ENCODE peak calls at places on chromosomes 4 and X, in seven cellular contexts. J is AG04449, O is IMR-90, W is right lobe of liver, F is fibroblast of the aortic adventitia, H is PC-3, T is lower leg skin. V is an unnamed sample.

GRCh38 chr4:145709336-145709735 is 29.4 kb downstream of the C4orf51 start:
- DNase-seq in J (no peak), O (no peak), W (no peak), F (no peak), H (no peak), T (no peak), V (no peak)

GRCh38 chr4:83074086-83074704 is 39.2 kb downstream of the COPS4 start:
- DNase-seq in J (peak), O (peak), W (no peak), F (peak), H (peak), T (peak), V (peak)

GRCh38 chr4:25837107-25837506 is 25.7 kb downstream of the SEL1L3 start:
- DNase-seq in J (no peak), O (no peak), W (no peak), F (no peak), H (no peak), T (no peak), V (no peak)

GRCh38 chrX:112888916-112889315 is 48.3 kb upstream of the AMOT start:
- DNase-seq in J (no peak), O (no peak), W (no peak), F (no peak), H (no peak), T (no peak), V (no peak)

GRCh38 chrX:119488749-119489148 is 20.5 kb downstream of the SLC25A5 start:
- DNase-seq in J (no peak), O (peak), W (no peak), F (peak), H (peak), T (peak), V (peak)

GRCh38 chr4:655735-656151 is 18.3 kb downstream of the ATP5ME start:
- DNase-seq in J (no peak), O (no peak), W (no peak), F (no peak), H (no peak), T (no peak), V (no peak)

GRCh38 chr4:85398276-85398675 is 76.7 kb upstream of the ARHGAP24 start:
- DNase-seq in J (no peak), O (no peak), W (no peak), F (peak), H (no peak), T (no peak), V (no peak)

GRCh38 chr4:78213218-78213617 is 156.1 kb downstream of the FRAS1 start:
- DNase-seq in J (no peak), O (no peak), W (no peak), F (no peak), H (no peak), T (no peak), V (no peak)

GRCh38 chr4:176945314-176945713 is 152.6 kb upstream of the VEGFC start:
- DNase-seq in J (no peak), O (no peak), W (no peak), F (no peak), H (no peak), T (no peak), V (no peak)

GRCh38 chr4:156420557-156420956 is 466.9 kb upstream of the CTSO start:
- DNase-seq in J (no peak), O (peak), W (no peak), F (peak), H (no peak), T (no peak), V (no peak)

GRCh38 chr4:54683616-54684346 is 26.0 kb downstream of the KIT start:
- DNase-seq in J (no peak), O (no peak), W (no peak), F (peak), H (peak), T (no peak), V (peak)

GRCh38 chr4:100060765-100061416 is 110.8 kb upstream of the H2AZ1 start:
- DNase-seq in J (no peak), O (no peak), W (no peak), F (no peak), H (no peak), T (no peak), V (peak)

GRCh38 chr4:127829014-127829413 is 46.9 kb downstream of the HSPA4L start:
- DNase-seq in J (no peak), O (no peak), W (no peak), F (no peak), H (no peak), T (no peak), V (peak)

GRCh38 chr4:82216231-82216630 is 157.6 kb downstream of the HNRNPD start:
- DNase-seq in J (no peak), O (no peak), W (no peak), F (no peak), H (no peak), T (no peak), V (no peak)

GRCh38 chrX:16953606-16954211 is 7.3 kb downstream of the REPS2 start:
- DNase-seq in J (no peak), O (no peak), W (no peak), F (no peak), H (peak), T (no peak), V (no peak)

GRCh38 chrX:149570668-149571067 is 16.6 kb downstream of the MAGEA9B start:
- DNase-seq in J (peak), O (peak), W (no peak), F (peak), H (peak), T (no peak), V (no peak)

GRCh38 chr4:6917445-6918241 is 8.0 kb downstream of the TBC1D14 start:
- DNase-seq in J (no peak), O (no peak), W (peak), F (no peak), H (peak), T (peak), V (peak)

GRCh38 chr4:94802091-94802490 is 44.3 kb downstream of the BMPR1B start:
- DNase-seq in J (no peak), O (no peak), W (no peak), F (no peak), H (no peak), T (no peak), V (no peak)

GRCh38 chr4:73721901-73722300 is 18.5 kb upstream of the CXCL8 start:
- DNase-seq in J (no peak), O (peak), W (no peak), F (peak), H (peak), T (no peak), V (no peak)

GRCh38 chrX:153818571-153819397 is 11.6 kb downstream of the PDZD4 start:
- DNase-seq in J (no peak), O (no peak), W (peak), F (no peak), H (peak), T (no peak), V (no peak)

GRCh38 chr4:185464184-185464583 is 7.3 kb downstream of the CCDC110 start:
- DNase-seq in J (no peak), O (no peak), W (no peak), F (no peak), H (no peak), T (no peak), V (no peak)

GRCh38 chr4:8828869-8829268 is 42.8 kb downstream of the HMX1 start:
- DNase-seq in J (no peak), O (no peak), W (no peak), F (no peak), H (no peak), T (no peak), V (no peak)

GRCh38 chr4:41179086-41179374 is 35.3 kb downstream of the APBB2 start:
- DNase-seq in J (no peak), O (no peak), W (no peak), F (no peak), H (no peak), T (no peak), V (no peak)

GRCh38 chr4:110361921-110362320 is 114.0 kb upstream of the ENPEP start:
- DNase-seq in J (peak), O (no peak), W (no peak), F (no peak), H (peak), T (no peak), V (peak)

GRCh38 chr4:14770025-14770424 is 232.3 kb upstream of the CPEB2 start:
- DNase-seq in J (no peak), O (no peak), W (no peak), F (no peak), H (no peak), T (no peak), V (no peak)

GRCh38 chrX:125319646-125320521 is at the start of gene TEX13C:
- DNase-seq in J (no peak), O (no peak), W (no peak), F (no peak), H (no peak), T (no peak), V (no peak)

GRCh38 chrX:66622209-66622608 is 16.7 kb downstream of the EDA2R start:
- DNase-seq in J (no peak), O (peak), W (no peak), F (no peak), H (no peak), T (no peak), V (no peak)

DNA sequence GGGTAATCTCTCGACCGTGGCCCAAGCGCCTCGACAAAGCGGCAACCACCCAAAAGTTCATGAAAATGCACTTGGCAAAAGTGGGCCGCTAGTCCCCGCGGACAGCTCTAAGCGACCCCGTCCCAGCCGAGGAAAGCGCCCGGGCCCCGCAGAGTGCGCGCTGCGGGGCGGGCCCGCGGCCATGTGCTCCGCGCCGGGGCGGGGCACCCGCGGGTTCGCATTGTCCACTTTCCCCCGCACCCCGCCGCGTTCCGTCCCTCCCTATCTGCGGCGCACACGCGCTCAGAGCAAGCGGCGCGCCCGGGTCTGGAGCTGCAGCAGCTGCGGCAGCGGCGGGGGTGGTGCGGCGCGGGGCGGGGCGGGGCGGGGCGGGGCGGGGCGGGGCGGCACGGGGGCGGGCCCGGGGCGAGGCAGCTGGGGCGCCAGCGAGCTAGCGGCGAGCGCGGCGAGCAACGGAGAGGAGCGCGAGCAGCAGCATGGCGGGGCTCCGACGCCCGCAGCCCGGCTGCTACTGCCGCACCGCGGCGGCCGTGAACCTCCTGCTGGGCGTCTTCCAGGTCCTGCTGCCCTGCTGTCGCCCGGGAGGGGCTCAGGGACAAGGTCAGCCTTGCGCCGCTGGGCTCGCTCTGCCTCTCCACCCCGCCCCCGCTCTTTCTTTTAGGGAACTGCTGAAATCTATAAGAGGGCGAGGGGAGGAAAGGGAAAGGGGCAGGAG is at the start of gene TMEM131L:
- DNase-seq in J (no peak), O (peak), W (peak), F (peak), H (peak), T (peak), V (peak)
- TF ChIP-seq CTCF in J (no peak), O (no peak), W (peak), F (peak), H (no peak), T (no peak), V (no peak)

GRCh38 chrX:134469481-134469880 is 9.5 kb downstream of the HPRT1 start:
- DNase-seq in J (no peak), O (peak), W (no peak), F (peak), H (peak), T (no peak), V (no peak)
- H3K4me3 ChIP-seq in J (no peak), O (no peak), W (no peak), F (no peak), H (no peak), T (no peak), V (no peak)

GRCh38 chr4:76380561-76380960 is 40.4 kb downstream of the CCDC158 start:
- DNase-seq in J (no peak), O (no peak), W (no peak), F (no peak), H (no peak), T (no peak), V (no peak)

GRCh38 chr4:76375703-76376102 is 45.2 kb downstream of the CCDC158 start:
- DNase-seq in J (no peak), O (no peak), W (no peak), F (no peak), H (no peak), T (no peak), V (no peak)

GRCh38 chr4:76376534-76376933 is 44.4 kb downstream of the CCDC158 start:
- DNase-seq in J (no peak), O (no peak), W (no peak), F (no peak), H (no peak), T (no peak), V (no peak)

GRCh38 chr4:76377481-76377901 is 43.5 kb downstream of the CCDC158 start:
- DNase-seq in J (no peak), O (no peak), W (no peak), F (no peak), H (no peak), T (no peak), V (no peak)

DNA sequence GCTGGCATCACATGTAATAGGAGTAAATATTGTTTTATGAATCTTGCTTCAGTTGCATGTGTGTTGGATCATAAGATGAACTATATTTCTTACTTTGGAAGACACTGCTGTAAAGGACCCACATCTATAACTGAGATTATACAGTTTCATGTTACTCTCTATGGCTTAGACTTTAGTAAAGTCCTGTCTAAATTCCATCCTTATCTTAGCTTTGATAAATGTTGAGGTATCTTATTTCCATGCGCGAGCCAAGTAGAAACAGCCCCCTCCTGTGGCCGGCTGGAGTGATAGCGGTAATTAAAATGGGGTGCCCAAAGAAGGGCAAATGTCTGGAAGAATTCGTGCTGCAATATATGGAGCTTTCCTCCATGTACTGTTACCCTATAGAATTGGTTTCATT is 43.0 kb downstream of the CCDC158 start:
- DNase-seq in J (no peak), O (peak), W (peak), F (peak), H (peak), T (no peak), V (peak)
- TF ChIP-seq CTCF in J (peak), O (peak), W (peak), F (peak), H (peak), T (no peak), V (peak)

GRCh38 chrX:44997888-44998287 is 124.9 kb downstream of the KDM6A start:
- DNase-seq in J (no peak), O (no peak), W (no peak), F (no peak), H (no peak), T (no peak), V (peak)

GRCh38 chrX:44992775-44993174 is 119.8 kb downstream of the KDM6A start:
- DNase-seq in J (no peak), O (no peak), W (no peak), F (no peak), H (no peak), T (no peak), V (no peak)

GRCh38 chrX:44996282-44996681 is 123.3 kb downstream of the KDM6A start:
- DNase-seq in J (no peak), O (no peak), W (no peak), F (no peak), H (no peak), T (no peak), V (peak)

GRCh38 chrX:45001038-45001437 is 128.1 kb downstream of the KDM6A start:
- DNase-seq in J (no peak), O (no peak), W (no peak), F (no peak), H (peak), T (no peak), V (no peak)

GRCh38 chrX:44997282-44997813 is 124.4 kb downstream of the KDM6A start:
- DNase-seq in J (no peak), O (no peak), W (no peak), F (no peak), H (no peak), T (no peak), V (peak)
- H3K4me3 ChIP-seq in J (no peak), O (no peak), W (no peak), F (no peak), H (no peak), T (no peak), V (peak)

DNA sequence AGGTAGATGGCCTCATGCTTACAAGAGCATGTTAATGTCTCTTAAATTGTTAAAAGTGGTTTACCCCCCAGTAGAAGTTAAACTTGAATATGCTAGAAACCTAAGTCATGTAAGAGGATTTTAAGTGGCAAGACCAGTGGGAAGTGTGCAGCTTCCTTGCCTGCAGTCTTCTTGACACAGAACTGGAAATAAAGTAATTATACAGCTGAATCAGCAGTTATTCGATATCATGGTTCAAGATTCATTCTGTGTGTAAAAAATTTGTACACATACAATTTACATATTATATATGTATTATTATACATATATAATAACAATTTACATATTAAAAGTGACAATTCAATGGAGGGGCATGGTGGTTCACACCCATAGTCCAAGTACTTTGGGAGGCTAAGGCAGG is 24.1 kb downstream of the UGT2B4 start:
- DNase-seq in J (no peak), O (no peak), W (no peak), F (no peak), H (no peak), T (no peak), V (no peak)
- TF ChIP-seq CTCF in J (no peak), O (no peak), W (no peak), F (no peak), H (no peak), T (no peak), V (no peak)

DNA sequence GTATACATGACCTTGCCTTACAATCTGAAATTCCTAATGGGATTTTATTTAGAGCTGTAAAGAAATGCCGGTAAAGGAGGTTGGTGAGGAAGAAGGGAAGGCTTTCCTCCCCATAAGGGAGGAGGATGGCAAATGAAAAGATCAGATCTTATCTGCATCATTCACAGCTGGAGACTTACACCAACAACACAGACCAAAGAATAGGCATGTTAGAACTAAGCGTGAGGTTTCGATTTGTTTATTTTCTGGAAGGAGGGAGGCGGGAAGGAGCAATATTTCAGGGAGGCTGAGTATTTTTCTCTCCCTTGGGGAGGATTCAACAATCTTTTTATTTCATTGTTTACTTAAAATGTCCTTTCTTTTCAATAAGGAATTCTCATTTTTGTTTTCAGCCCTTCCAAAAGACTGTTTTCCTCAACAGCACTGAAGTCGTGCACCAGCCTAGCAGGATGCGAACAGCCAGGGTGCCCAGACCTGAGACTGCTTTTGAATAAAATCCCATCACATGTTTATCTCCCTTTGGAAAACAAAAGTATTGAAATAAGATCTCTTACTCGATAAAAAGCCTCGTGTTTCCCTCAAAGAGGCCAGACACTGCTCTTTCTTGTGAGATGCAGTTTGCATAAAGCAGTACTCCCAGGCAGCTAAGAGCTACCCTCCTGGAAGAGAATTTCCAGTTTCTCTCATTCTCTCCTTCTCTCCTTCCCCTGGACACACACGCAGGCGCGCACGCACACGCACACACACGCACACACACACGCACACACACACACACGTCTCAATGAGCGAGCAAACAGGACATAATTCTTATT is 236.1 kb downstream of the MGST2 start:
- DNase-seq in J (no peak), O (peak), W (no peak), F (peak), H (peak), T (no peak), V (no peak)
- H3K4me3 ChIP-seq in J (peak), O (peak), W (peak), F (peak), H (peak), T (no peak), V (no peak)

DNA sequence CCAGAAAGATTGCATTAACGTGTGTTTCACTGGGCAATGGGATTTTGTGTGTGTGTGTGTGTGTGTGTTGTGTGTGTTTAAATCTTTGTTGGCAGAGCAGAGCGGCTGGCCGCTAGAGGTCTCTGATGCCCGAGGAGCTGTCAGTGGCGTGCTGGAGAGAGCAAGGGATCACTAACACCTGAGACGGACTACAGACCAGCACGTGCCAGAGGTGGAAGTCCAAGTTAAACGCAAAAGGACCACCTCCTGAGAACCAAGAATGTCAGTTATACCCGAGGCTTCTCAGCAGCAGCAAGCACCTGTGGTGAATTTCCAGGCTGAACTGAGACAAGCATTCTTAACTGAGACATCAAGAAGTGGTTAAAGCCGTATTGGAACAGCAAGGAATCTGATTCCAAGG is 9.0 kb upstream of the SLC25A14 start:
- DNase-seq in J (no peak), O (peak), W (peak), F (peak), H (peak), T (no peak), V (peak)
- TF ChIP-seq CTCF in J (peak), O (peak), W (peak), F (peak), H (peak), T (no peak), V (peak)

V was measured in GM12865.